ENCODE peak calls at places on chromosomes 13 and 19, in six cellular contexts. Q is WTC11, N is GM23338, P is HepG2, M is K562, W is GM12878. Z is an unnamed sample.
A peak's percentile ranks its signal among the peaks of the same experiment; 100 is the strongest.

GRCh38 chr13:39897636-39898035 is 242.2 kb downstream of the COG6 start:
- DNase-seq in Q (no peak), N (no peak), P (no peak), M (no peak), W (no peak), Z (no peak)

GRCh38 chr13:51136276-51136980 is 25.4 kb upstream of the C13orf42 start:
- DNase-seq in Q (no peak), N (no peak), P (no peak), M (no peak), W (no peak), Z (no peak)

GRCh38 chr19:20482721-20483120 is 82.9 kb downstream of the ZNF737 start:
- DNase-seq in Q (peak; percentile 39), N (peak; percentile 57), P (no peak), M (no peak), W (no peak), Z (peak; percentile 15)

GRCh38 chr13:87087741-87088140 is 583.4 kb upstream of the SLITRK5 start:
- DNase-seq in Q (no peak), N (no peak), P (no peak), M (no peak), W (no peak), Z (no peak)

GRCh38 chr19:35518313-35518712 is 4.9 kb upstream of the DMKN start:
- DNase-seq in Q (no peak), N (no peak), P (no peak), M (no peak), W (no peak), Z (no peak)

GRCh38 chr13:49560270-49561063 is 24.9 kb downstream of the RCBTB1 start:
- DNase-seq in Q (peak; percentile 27), N (peak; percentile 52), P (peak; percentile 68), M (no peak), W (no peak), Z (no peak)

GRCh38 chr19:54662730-54663129 is at the start of gene LILRB4:
- DNase-seq in Q (no peak), N (no peak), P (no peak), M (no peak), W (no peak), Z (no peak)

GRCh38 chr19:32624410-32624809 is 43.4 kb downstream of the PDCD5 start:
- DNase-seq in Q (no peak), N (no peak), P (no peak), M (no peak), W (no peak), Z (no peak)

GRCh38 chr19:15532779-15533521 is 24.6 kb downstream of the CYP4F22 start:
- DNase-seq in Q (no peak), N (no peak), P (no peak), M (no peak), W (peak; percentile 25), Z (no peak)

GRCh38 chr13:44710576-44710975 is 134.4 kb upstream of the TSC22D1 start:
- DNase-seq in Q (no peak), N (no peak), P (no peak), M (no peak), W (peak; percentile 5), Z (no peak)

GRCh38 chr13:96141032-96141431 is 51.1 kb downstream of the HS6ST3 start:
- DNase-seq in Q (no peak), N (peak; percentile 66), P (peak; percentile 20), M (no peak), W (no peak), Z (no peak)

GRCh38 chr19:28481674-28482073 is 731.3 kb downstream of the UQCRFS1 start:
- DNase-seq in Q (no peak), N (no peak), P (no peak), M (no peak), W (no peak), Z (no peak)

GRCh38 chr19:49746206-49746958 is 16.7 kb downstream of the TSKS start:
- DNase-seq in Q (peak; percentile 97), N (peak; percentile 99), P (peak; percentile 36), M (peak; percentile 100), W (no peak), Z (peak; percentile 97)

GRCh38 chr13:105202384-105202783 is 1333.1 kb downstream of the EFNB2 start:
- DNase-seq in Q (no peak), N (peak; percentile 78), P (no peak), M (no peak), W (no peak), Z (no peak)

GRCh38 chr19:13742756-13743155 is 21.6 kb upstream of the MRI1 start:
- DNase-seq in Q (no peak), N (no peak), P (no peak), M (no peak), W (no peak), Z (no peak)

GRCh38 chr13:86757236-86757978 is 913.8 kb upstream of the SLITRK5 start:
- DNase-seq in Q (peak; percentile 36), N (peak; percentile 52), P (no peak), M (no peak), W (no peak), Z (peak; percentile 45)

GRCh38 chr13:72141845-72142470 is 275.0 kb upstream of the DACH1 start:
- DNase-seq in Q (no peak), N (no peak), P (no peak), M (no peak), W (no peak), Z (no peak)

GRCh38 chr13:27259831-27260230 is 8.5 kb downstream of the RPL21 start:
- DNase-seq in Q (no peak), N (no peak), P (no peak), M (no peak), W (no peak), Z (no peak)

GRCh38 chr19:47389150-47389556 is 30.2 kb downstream of the MEIS3 start:
- DNase-seq in Q (no peak), N (no peak), P (peak; percentile 11), M (no peak), W (no peak), Z (no peak)

GRCh38 chr13:100095498-100095897 is 6.6 kb downstream of the PCCA start:
- DNase-seq in Q (no peak), N (no peak), P (no peak), M (no peak), W (no peak), Z (no peak)

GRCh38 chr13:100088282-100088647 is 628 bp upstream of the PCCA start:
- DNase-seq in Q (peak; percentile 27), N (no peak), P (no peak), M (no peak), W (no peak), Z (peak; percentile 55)

GRCh38 chr13:100090861-100091260 is 2.0 kb downstream of the PCCA start:
- DNase-seq in Q (no peak), N (no peak), P (no peak), M (no peak), W (no peak), Z (no peak)

GRCh38 chr13:100088648-100089601 is at the start of gene PCCA:
- DNase-seq in Q (peak; percentile 100), N (peak; percentile 99), P (peak; percentile 93), M (peak; percentile 88), W (peak; percentile 73), Z (peak; percentile 87)

GRCh38 chr13:100089633-100090032 is 740 bp downstream of the PCCA start:
- DNase-seq in Q (no peak), N (no peak), P (no peak), M (no peak), W (no peak), Z (no peak)
- TF ChIP-seq CREB1 in Q (no peak), N (no peak), P (no peak), M (no peak), W (no peak), Z (no peak)

GRCh38 chr19:7445104-7445503 is 43.7 kb downstream of the PEX11G start:
- DNase-seq in Q (no peak), N (no peak), P (no peak), M (no peak), W (no peak), Z (no peak)

GRCh38 chr19:7454998-7455397 is 33.8 kb downstream of the PEX11G start:
- DNase-seq in Q (no peak), N (no peak), P (no peak), M (no peak), W (no peak), Z (no peak)

GRCh38 chr19:7447648-7448047 is 41.2 kb downstream of the PEX11G start:
- DNase-seq in Q (no peak), N (no peak), P (no peak), M (no peak), W (no peak), Z (no peak)

GRCh38 chr19:7455600-7456296 is 33.1 kb downstream of the PEX11G start:
- DNase-seq in Q (no peak), N (no peak), P (no peak), M (no peak), W (no peak), Z (no peak)

DNA sequence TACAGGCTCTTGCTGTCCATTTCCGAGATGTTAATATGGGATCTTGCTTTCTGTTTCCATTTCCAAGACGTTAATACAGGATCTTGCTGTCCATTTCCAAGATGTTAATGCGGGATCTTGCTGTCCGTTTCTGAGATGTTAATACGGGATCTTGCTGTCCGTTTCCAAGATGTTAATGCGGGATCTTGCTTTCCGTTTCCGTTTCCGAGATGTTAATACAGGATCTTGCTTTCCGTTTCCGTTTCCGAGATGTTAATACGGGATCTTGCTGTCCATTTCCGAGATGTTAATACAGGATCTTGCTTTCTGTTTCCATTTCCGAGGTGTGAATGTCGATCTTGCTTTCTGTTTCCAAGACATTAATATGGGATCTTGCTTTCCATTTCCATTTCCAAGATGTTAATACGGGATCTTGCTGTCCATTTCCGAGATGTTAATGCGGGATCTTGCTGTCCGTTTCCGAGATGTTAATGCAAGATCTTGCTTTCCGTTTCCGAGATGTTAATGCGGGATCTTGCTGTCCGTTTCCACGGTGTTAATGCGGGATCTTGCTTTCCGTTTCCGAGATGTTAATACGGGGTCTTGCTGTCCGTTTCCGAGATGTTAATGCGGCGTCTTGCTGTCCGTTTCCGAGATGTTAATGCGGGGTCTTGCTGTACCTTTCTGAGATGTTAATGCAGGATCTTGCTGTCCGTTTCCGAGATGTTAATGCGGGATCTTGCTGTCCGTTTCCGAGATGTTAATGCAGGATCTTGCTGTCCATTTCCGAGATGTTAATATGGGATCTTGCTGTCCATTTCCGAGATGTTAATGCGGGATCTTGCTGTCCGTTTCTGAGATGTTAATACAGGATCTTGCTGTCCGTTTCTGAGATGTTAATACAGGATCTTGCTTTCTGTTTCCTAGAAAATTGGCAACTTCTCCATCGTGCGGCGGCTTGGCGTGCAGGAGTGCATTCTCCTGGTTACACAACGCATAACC is 38.3 kb downstream of the PEX11G start:
- DNase-seq in Q (no peak), N (no peak), P (peak; percentile 32), M (no peak), W (peak; percentile 49), Z (no peak)
- TF ChIP-seq CREB1 in Q (no peak), N (no peak), P (no peak), M (no peak), W (no peak), Z (no peak)

GRCh38 chr13:31119966-31120733 is 41.6 kb downstream of the HSPH1 start:
- DNase-seq in Q (no peak), N (peak; percentile 15), P (no peak), M (no peak), W (no peak), Z (no peak)
- TF ChIP-seq CREB1 in Q (no peak), N (no peak), P (no peak), M (no peak), W (no peak), Z (no peak)

DNA sequence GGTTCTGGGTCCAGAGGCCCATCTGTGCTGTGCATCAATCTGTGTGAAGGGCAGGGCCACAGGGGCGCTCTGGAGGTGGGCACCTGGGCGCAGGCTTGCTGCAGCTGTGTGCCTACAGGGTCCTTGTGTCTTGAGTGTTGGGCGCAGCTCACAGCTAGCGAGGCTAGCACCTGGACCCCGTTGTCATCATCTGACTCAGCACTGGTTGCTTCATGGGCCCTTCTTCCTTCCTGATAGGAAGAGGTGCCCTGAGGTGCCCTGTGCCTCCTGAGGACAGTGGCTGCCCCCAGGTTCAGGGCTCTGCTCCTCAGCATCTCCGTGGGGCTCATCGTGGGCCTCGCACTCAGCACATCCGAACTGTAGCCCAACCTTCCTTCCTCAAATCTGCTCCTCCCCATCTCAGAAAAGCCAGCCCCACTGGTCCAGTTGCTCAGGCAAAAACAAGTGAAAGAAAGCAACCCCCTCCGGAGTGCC is 54.8 kb downstream of the GATAD2A start:
- DNase-seq in Q (no peak), N (no peak), P (no peak), M (no peak), W (no peak), Z (no peak)
- TF ChIP-seq CREB1 in Q (no peak), N (no peak), P (no peak), M (no peak), W (no peak), Z (no peak)

Z was measured in H1.